ENCODE peak calls at places on chromosomes 7 and 10, in nine cellular contexts. One of them, this sample, is unnamed.
A peak's percentile ranks its signal among the peaks of the same experiment; 100 is the strongest.

GRCh38 chr7:133940368-133940767 is 186.8 kb upstream of the LRGUK start:
- DNase-seq in right lobe of liver: no peak
- DNase-seq in lower leg skin: no peak
- DNase-seq in H1: no peak
- DNase-seq in endothelial cell of umbilical vein: no peak
- DNase-seq in ovary: no peak
- DNase-seq in prostate gland: no peak
- DNase-seq in tibial nerve: no peak
- DNase-seq in heart left ventricle: no peak
- DNase-seq in this sample: no peak

GRCh38 chr10:35394934-35395333 is 58.6 kb downstream of the CCNY start:
- DNase-seq in lower leg skin: no peak
- DNase-seq in H1: no peak
- DNase-seq in ovary: no peak
- DNase-seq in right lobe of liver: no peak
- DNase-seq in endothelial cell of umbilical vein: no peak
- DNase-seq in heart left ventricle: no peak
- DNase-seq in prostate gland: no peak
- DNase-seq in tibial nerve: no peak
- DNase-seq in this sample: no peak

GRCh38 chr10:113704637-113705343 is 25.1 kb downstream of the CASP7 start:
- DNase-seq in prostate gland: no peak
- DNase-seq in lower leg skin: no peak
- DNase-seq in right lobe of liver: no peak
- DNase-seq in tibial nerve: peak; percentile 23
- DNase-seq in heart left ventricle: no peak
- DNase-seq in endothelial cell of umbilical vein: peak; percentile 50
- DNase-seq in H1: no peak
- DNase-seq in ovary: no peak
- DNase-seq in this sample: no peak

GRCh38 chr10:45420453-45421192 is 46.6 kb downstream of the ALOX5 start:
- DNase-seq in prostate gland: peak; percentile 73
- DNase-seq in endothelial cell of umbilical vein: peak; percentile 78
- DNase-seq in ovary: peak; percentile 89
- DNase-seq in heart left ventricle: peak; percentile 87
- DNase-seq in tibial nerve: peak; percentile 38
- DNase-seq in lower leg skin: peak; percentile 93
- DNase-seq in H1: no peak
- DNase-seq in right lobe of liver: peak; percentile 80
- DNase-seq in this sample: peak; percentile 86

GRCh38 chr7:27434729-27435400 is 192.3 kb downstream of the EVX1 start:
- DNase-seq in heart left ventricle: no peak
- DNase-seq in H1: no peak
- DNase-seq in lower leg skin: no peak
- DNase-seq in tibial nerve: no peak
- DNase-seq in endothelial cell of umbilical vein: no peak
- DNase-seq in right lobe of liver: no peak
- DNase-seq in prostate gland: no peak
- DNase-seq in ovary: no peak
- DNase-seq in this sample: no peak

GRCh38 chr7:19957664-19958063 is 184.2 kb upstream of the TMEM196 start:
- DNase-seq in heart left ventricle: no peak
- DNase-seq in lower leg skin: no peak
- DNase-seq in ovary: no peak
- DNase-seq in right lobe of liver: no peak
- DNase-seq in endothelial cell of umbilical vein: no peak
- DNase-seq in tibial nerve: no peak
- DNase-seq in prostate gland: no peak
- DNase-seq in H1: no peak
- DNase-seq in this sample: no peak

GRCh38 chr7:98348726-98349474 is 52.0 kb downstream of the BAIAP2L1 start:
- DNase-seq in endothelial cell of umbilical vein: no peak
- DNase-seq in ovary: no peak
- DNase-seq in tibial nerve: no peak
- DNase-seq in lower leg skin: no peak
- DNase-seq in H1: no peak
- DNase-seq in right lobe of liver: peak; percentile 59
- DNase-seq in heart left ventricle: no peak
- DNase-seq in prostate gland: no peak
- DNase-seq in this sample: peak; percentile 69

GRCh38 chr10:101330236-101331225 is 23.4 kb upstream of the BTRC start:
- DNase-seq in H1: no peak
- DNase-seq in prostate gland: no peak
- DNase-seq in ovary: no peak
- DNase-seq in lower leg skin: no peak
- DNase-seq in tibial nerve: no peak
- DNase-seq in endothelial cell of umbilical vein: no peak
- DNase-seq in right lobe of liver: no peak
- DNase-seq in heart left ventricle: no peak
- DNase-seq in this sample: no peak

GRCh38 chr10:61463035-61463909 is 10.1 kb upstream of the TMEM26 start:
- DNase-seq in H1: no peak
- DNase-seq in ovary: no peak
- DNase-seq in right lobe of liver: no peak
- DNase-seq in tibial nerve: no peak
- DNase-seq in lower leg skin: no peak
- DNase-seq in endothelial cell of umbilical vein: peak; percentile 81
- DNase-seq in heart left ventricle: no peak
- DNase-seq in prostate gland: no peak
- DNase-seq in this sample: no peak

GRCh38 chr10:72276421-72277339 is 3.0 kb downstream of the DDIT4 start:
- DNase-seq in H1: no peak
- DNase-seq in ovary: peak; percentile 55
- DNase-seq in heart left ventricle: peak; percentile 19
- DNase-seq in right lobe of liver: peak; percentile 31
- DNase-seq in prostate gland: no peak
- DNase-seq in lower leg skin: no peak
- DNase-seq in tibial nerve: no peak
- DNase-seq in endothelial cell of umbilical vein: no peak
- DNase-seq in this sample: no peak
- TF ChIP-seq POLR2A in H1: no peak
- TF ChIP-seq POLR2A in ovary: no peak
- TF ChIP-seq POLR2A in heart left ventricle: no peak
- TF ChIP-seq POLR2A in right lobe of liver: no peak
- TF ChIP-seq POLR2A in prostate gland: no peak
- TF ChIP-seq POLR2A in lower leg skin: no peak
- TF ChIP-seq POLR2A in tibial nerve: no peak
- TF ChIP-seq POLR2A in endothelial cell of umbilical vein: peak; percentile 90
- TF ChIP-seq POLR2A in this sample: no peak

DNA sequence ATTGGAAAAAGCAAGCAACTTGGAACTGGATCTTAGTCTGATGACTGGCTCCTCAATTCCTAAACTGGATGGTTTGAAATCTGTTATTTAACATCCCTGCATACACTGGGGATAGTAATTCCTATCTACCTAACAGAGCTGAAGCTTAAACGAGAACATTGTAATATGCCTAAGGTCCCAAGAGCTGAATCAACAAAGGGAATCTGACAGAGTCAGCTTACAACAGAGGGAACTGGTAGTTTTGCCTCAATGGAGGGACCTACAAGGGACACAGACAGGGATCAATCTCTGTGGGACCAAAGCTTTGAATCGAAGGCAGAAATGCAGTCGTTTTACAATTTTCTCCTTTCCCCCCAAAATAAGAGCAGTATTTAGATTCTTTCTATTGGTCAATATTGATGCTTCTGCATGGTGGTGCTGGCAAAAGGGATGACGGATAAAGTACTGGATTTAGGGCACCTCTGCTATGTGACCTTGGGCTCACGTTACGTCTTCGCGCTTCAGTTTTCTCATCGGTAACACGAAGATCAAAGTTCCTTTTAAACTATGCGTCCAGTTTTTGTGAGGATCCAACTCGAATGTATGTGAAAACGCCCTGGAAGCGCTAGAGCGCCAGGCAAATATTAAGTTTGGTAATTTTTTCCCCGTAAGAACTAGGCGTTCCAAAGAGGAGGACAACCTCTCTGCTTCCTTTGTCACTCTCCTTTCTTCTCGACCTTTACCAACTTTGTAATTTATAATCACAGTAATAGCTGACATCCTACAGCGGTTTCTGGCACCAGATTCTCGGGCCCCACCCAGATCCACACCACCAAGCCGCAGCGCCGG is 1.1 kb downstream of the ACTR1A start:
- DNase-seq in tibial nerve: no peak
- DNase-seq in prostate gland: no peak
- DNase-seq in H1: no peak
- DNase-seq in ovary: no peak
- DNase-seq in lower leg skin: no peak
- DNase-seq in right lobe of liver: no peak
- DNase-seq in heart left ventricle: no peak
- DNase-seq in endothelial cell of umbilical vein: no peak
- DNase-seq in this sample: no peak
- TF ChIP-seq POLR2A in tibial nerve: no peak
- TF ChIP-seq POLR2A in prostate gland: no peak
- TF ChIP-seq POLR2A in H1: no peak
- TF ChIP-seq POLR2A in ovary: no peak
- TF ChIP-seq POLR2A in lower leg skin: no peak
- TF ChIP-seq POLR2A in right lobe of liver: peak; percentile 23
- TF ChIP-seq POLR2A in heart left ventricle: no peak
- TF ChIP-seq POLR2A in endothelial cell of umbilical vein: peak; percentile 52
- TF ChIP-seq POLR2A in this sample: no peak

DNA sequence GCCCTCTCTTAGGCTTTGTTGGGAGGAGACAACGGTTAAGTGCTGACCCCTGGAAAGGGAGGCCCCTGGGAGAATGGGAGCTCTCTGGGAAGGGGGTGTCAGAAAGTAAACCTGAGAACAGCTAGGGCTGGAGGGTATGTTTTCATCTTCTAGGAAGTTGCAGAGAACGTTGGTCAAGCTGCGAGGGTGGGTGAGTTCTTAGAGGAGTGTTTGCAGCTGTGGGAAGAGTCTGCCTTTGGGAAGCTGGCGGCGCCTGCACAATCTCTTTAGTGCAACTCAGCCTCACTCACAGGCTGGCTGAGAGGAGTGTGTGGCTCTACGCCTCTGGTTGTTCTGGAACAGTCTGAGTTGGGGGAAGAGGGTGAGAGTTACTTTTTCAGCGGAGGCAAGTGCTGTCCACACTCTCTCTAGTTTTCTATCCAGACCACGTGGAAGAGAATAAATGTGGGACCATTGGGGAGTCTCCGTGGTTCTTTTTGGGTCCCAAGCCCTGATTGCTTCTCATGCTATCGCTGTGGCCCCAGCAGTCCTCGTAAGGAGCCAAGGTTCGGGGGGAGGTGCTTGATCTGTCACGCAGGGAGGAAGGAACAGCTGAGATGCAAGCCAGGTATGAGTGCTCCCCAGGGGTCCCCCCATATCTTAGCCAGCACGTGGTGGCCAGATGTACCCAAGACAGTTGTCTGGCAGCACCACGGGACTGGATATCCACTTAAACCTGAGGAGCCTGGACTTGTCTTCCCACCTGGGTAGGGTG is 237.2 kb downstream of the BUB3 start:
- DNase-seq in H1: no peak
- DNase-seq in prostate gland: no peak
- DNase-seq in lower leg skin: peak; percentile 75
- DNase-seq in heart left ventricle: no peak
- DNase-seq in right lobe of liver: no peak
- DNase-seq in endothelial cell of umbilical vein: no peak
- DNase-seq in ovary: no peak
- DNase-seq in tibial nerve: no peak
- DNase-seq in this sample: no peak
- TF ChIP-seq POLR2A in H1: no peak
- TF ChIP-seq POLR2A in prostate gland: no peak
- TF ChIP-seq POLR2A in lower leg skin: no peak
- TF ChIP-seq POLR2A in heart left ventricle: no peak
- TF ChIP-seq POLR2A in right lobe of liver: no peak
- TF ChIP-seq POLR2A in endothelial cell of umbilical vein: no peak
- TF ChIP-seq POLR2A in ovary: no peak
- TF ChIP-seq POLR2A in tibial nerve: no peak
- TF ChIP-seq POLR2A in this sample: no peak

DNA sequence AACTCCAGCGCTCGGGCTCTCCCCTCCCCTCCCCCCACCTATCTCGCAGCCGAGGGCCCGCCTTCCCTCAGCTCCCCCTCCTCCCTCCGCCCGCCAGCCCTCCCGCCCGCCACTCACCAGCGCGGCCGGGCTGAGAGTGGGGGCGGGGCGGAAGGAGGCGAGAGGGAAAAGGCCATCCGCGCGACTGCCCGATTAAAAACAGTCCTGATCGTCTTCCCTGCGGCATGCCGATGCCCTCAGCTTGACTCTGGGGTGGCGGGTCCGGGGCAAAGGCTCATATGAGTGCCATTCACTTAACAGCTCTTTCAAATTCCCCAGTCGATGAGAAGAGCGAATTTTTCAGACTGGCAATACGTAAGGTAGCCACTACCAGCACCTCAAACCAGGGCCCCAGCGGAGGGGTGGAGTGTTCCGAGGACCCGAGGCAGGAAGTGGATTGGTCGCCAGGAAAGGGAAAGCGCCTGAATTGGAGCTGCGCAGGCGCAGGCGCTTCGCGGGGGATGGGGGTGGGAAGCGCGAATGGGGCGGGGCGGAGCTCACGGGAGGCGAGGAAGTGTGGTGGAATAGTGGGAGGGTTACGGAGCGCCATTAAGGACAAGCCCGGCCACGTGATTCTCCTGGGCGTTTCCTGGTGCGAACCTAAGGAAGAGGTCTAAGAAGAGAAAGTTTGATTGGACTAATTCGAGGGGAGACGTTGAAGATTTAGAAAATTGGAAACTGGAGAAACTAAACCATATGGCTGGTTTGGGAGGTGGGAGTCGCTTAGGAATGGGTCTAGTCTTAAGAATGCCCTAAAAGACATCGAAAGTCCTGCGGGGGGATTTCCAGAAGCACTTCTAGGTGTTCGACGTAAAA is at the start of gene UPF2:
- DNase-seq in right lobe of liver: peak; percentile 98
- DNase-seq in ovary: peak; percentile 98
- DNase-seq in H1: peak; percentile 93
- DNase-seq in prostate gland: peak; percentile 96
- DNase-seq in tibial nerve: peak; percentile 96
- DNase-seq in heart left ventricle: peak; percentile 99
- DNase-seq in endothelial cell of umbilical vein: peak; percentile 99
- DNase-seq in lower leg skin: peak; percentile 99
- DNase-seq in this sample: peak; percentile 98
- TF ChIP-seq POLR2A in right lobe of liver: no peak
- TF ChIP-seq POLR2A in ovary: no peak
- TF ChIP-seq POLR2A in H1: no peak
- TF ChIP-seq POLR2A in prostate gland: no peak
- TF ChIP-seq POLR2A in tibial nerve: no peak
- TF ChIP-seq POLR2A in heart left ventricle: no peak
- TF ChIP-seq POLR2A in endothelial cell of umbilical vein: no peak
- TF ChIP-seq POLR2A in lower leg skin: no peak
- TF ChIP-seq POLR2A in this sample: no peak

GRCh38 chr10:52314822-52315552 is 906 bp downstream of the DKK1 start:
- DNase-seq in lower leg skin: no peak
- DNase-seq in heart left ventricle: no peak
- DNase-seq in H1: no peak
- DNase-seq in right lobe of liver: peak; percentile 27
- DNase-seq in prostate gland: no peak
- DNase-seq in endothelial cell of umbilical vein: no peak
- DNase-seq in ovary: no peak
- DNase-seq in tibial nerve: no peak
- DNase-seq in this sample: no peak
- TF ChIP-seq POLR2A in lower leg skin: no peak
- TF ChIP-seq POLR2A in heart left ventricle: no peak
- TF ChIP-seq POLR2A in H1: no peak
- TF ChIP-seq POLR2A in right lobe of liver: no peak
- TF ChIP-seq POLR2A in prostate gland: no peak
- TF ChIP-seq POLR2A in endothelial cell of umbilical vein: peak; percentile 71
- TF ChIP-seq POLR2A in ovary: no peak
- TF ChIP-seq POLR2A in tibial nerve: no peak
- TF ChIP-seq POLR2A in this sample: no peak

GRCh38 chr7:157555921-157556320 is 219.1 kb downstream of the DNAJB6 start:
- DNase-seq in endothelial cell of umbilical vein: no peak
- DNase-seq in H1: no peak
- DNase-seq in tibial nerve: no peak
- DNase-seq in ovary: no peak
- DNase-seq in right lobe of liver: no peak
- DNase-seq in heart left ventricle: peak; percentile 34
- DNase-seq in lower leg skin: peak; percentile 61
- DNase-seq in prostate gland: no peak
- DNase-seq in this sample: no peak
- TF ChIP-seq POLR2A in endothelial cell of umbilical vein: no peak
- TF ChIP-seq POLR2A in H1: no peak
- TF ChIP-seq POLR2A in tibial nerve: no peak
- TF ChIP-seq POLR2A in ovary: no peak
- TF ChIP-seq POLR2A in right lobe of liver: no peak
- TF ChIP-seq POLR2A in heart left ventricle: no peak
- TF ChIP-seq POLR2A in lower leg skin: no peak
- TF ChIP-seq POLR2A in prostate gland: no peak
- TF ChIP-seq POLR2A in this sample: no peak

This sample was measured in upper lobe of left lung.